ENCODE peak calls at places on chromosomes 4 and X, in six cellular contexts. E is T-helper 1 cell, S is foreskin fibroblast, I is Daoy, J is AG10803, V is T-helper 22 cell. F is an unnamed sample.

GRCh38 chr4:19213388-19213787 is 1038.3 kb upstream of the SLIT2 start:
- DNase-seq in E (no peak), S (peak), I (no peak), J (no peak), V (no peak), F (no peak)

GRCh38 chrX:7286461-7286860 is 138.5 kb upstream of the PUDP start:
- DNase-seq in E (no peak), S (no peak), I (no peak), J (no peak), V (no peak), F (no peak)

GRCh38 chrX:45669715-45670360 is 469.2 kb upstream of the DIPK2B start:
- DNase-seq in E (no peak), S (peak), I (peak), J (peak), V (no peak), F (no peak)

GRCh38 chr4:175542787-175543186 is 269.3 kb downstream of the GPM6A start:
- DNase-seq in E (no peak), S (peak), I (no peak), J (no peak), V (no peak), F (no peak)

GRCh38 chrX:138745215-138745614 is 33.7 kb upstream of the FGF13 start:
- DNase-seq in E (no peak), S (peak), I (peak), J (peak), V (no peak), F (peak)

GRCh38 chr4:71974681-71975080 is 57.1 kb upstream of the NPFFR2 start:
- DNase-seq in E (no peak), S (peak), I (no peak), J (peak), V (no peak), F (no peak)

GRCh38 chr4:104491826-104492771 is 2.6 kb downstream of the CXXC4 start:
- DNase-seq in E (no peak), S (peak), I (peak), J (no peak), V (no peak), F (peak)

GRCh38 chrX:116194649-116195048 is 24.1 kb downstream of the AGTR2 start:
- DNase-seq in E (no peak), S (no peak), I (no peak), J (no peak), V (no peak), F (no peak)

GRCh38 chr4:108360857-108361820 is 192.4 kb upstream of the LEF1 start:
- DNase-seq in E (no peak), S (peak), I (peak), J (peak), V (no peak), F (peak)

GRCh38 chrX:3962511-3963350 is 249.3 kb upstream of the PRKX start:
- DNase-seq in E (no peak), S (peak), I (no peak), J (no peak), V (no peak), F (no peak)

GRCh38 chrX:71550578-71550977 is 17.7 kb downstream of the OGT start:
- DNase-seq in E (no peak), S (no peak), I (no peak), J (no peak), V (no peak), F (no peak)

GRCh38 chrX:44651347-44651746 is 108.7 kb upstream of the FUNDC1 start:
- DNase-seq in E (no peak), S (no peak), I (peak), J (no peak), V (no peak), F (peak)

GRCh38 chr4:145679991-145680455 is at the start of gene C4orf51:
- DNase-seq in E (no peak), S (peak), I (peak), J (peak), V (no peak), F (no peak)

GRCh38 chr4:183729069-183729406 is 69.9 kb downstream of the TRAPPC11 start:
- DNase-seq in E (no peak), S (no peak), I (no peak), J (no peak), V (no peak), F (no peak)

F was measured in T47D.